ENCODE peak calls at places on chromosomes 1 and 21, in eight cellular contexts. N, D, Y, G, I, Q, P and H are unnamed samples.

GRCh38 chr1:109636201-109636952 is 16.7 kb downstream of the AMPD2 start:
- DNase-seq in N (no peak), D (peak), Y (peak), G (no peak), I (no peak), Q (no peak), P (no peak), H (no peak)

GRCh38 chr21:45151484-45152115 is 77.2 kb downstream of the ADARB1 start:
- DNase-seq in N (no peak), D (no peak), Y (no peak), G (no peak), I (no peak), Q (no peak), P (peak), H (no peak)

GRCh38 chr1:3211996-3212395 is 143.0 kb downstream of the PRDM16 start:
- DNase-seq in N (no peak), D (no peak), Y (no peak), G (no peak), I (no peak), Q (no peak), P (no peak), H (no peak)

GRCh38 chr1:59393211-59394180 is 96.6 kb downstream of the FGGY start:
- DNase-seq in N (peak), D (peak), Y (peak), G (peak), I (peak), Q (peak), P (peak), H (peak)

GRCh38 chr1:1013105-1013921 is at the start of gene ISG15:
- DNase-seq in N (peak), D (peak), Y (peak), G (peak), I (peak), Q (peak), P (peak), H (peak)

GRCh38 chr1:25797939-25798338 is 2.1 kb upstream of the SELENON start:
- DNase-seq in N (peak), D (peak), Y (no peak), G (peak), I (no peak), Q (no peak), P (no peak), H (peak)

GRCh38 chr1:2199042-2199810 is 4.7 kb upstream of the FAAP20 start:
- DNase-seq in N (peak), D (peak), Y (peak), G (peak), I (peak), Q (peak), P (peak), H (peak)

GRCh38 chr1:24384251-24385090 is 29.1 kb downstream of the STPG1 start:
- DNase-seq in N (no peak), D (no peak), Y (peak), G (no peak), I (no peak), Q (no peak), P (peak), H (peak)

GRCh38 chr1:17099941-17100340 is 19.3 kb downstream of the PADI2 start:
- DNase-seq in N (no peak), D (no peak), Y (no peak), G (no peak), I (no peak), Q (no peak), P (no peak), H (no peak)

GRCh38 chr1:44775930-44776748 is 799 bp downstream of the RPS8 start:
- DNase-seq in N (no peak), D (peak), Y (no peak), G (peak), I (no peak), Q (no peak), P (no peak), H (no peak)

GRCh38 chr1:43653339-43653738 is 3.4 kb downstream of the KDM4A start:
- DNase-seq in N (no peak), D (peak), Y (peak), G (no peak), I (no peak), Q (no peak), P (no peak), H (no peak)

GRCh38 chr1:33032126-33032869 is 4.4 kb downstream of the AK2 start:
- DNase-seq in N (no peak), D (no peak), Y (peak), G (no peak), I (no peak), Q (no peak), P (no peak), H (no peak)

GRCh38 chr1:202281316-202282016 is 60.3 kb downstream of the UBE2T start:
- DNase-seq in N (no peak), D (no peak), Y (peak), G (no peak), I (no peak), Q (no peak), P (no peak), H (no peak)

GRCh38 chr1:116288201-116288598 is 84.8 kb upstream of the ATP1A1 start:
- DNase-seq in N (no peak), D (no peak), Y (no peak), G (no peak), I (no peak), Q (no peak), P (no peak), H (no peak)

GRCh38 chr1:32447469-32448185 is 17.2 kb upstream of the ZBTB8B start:
- DNase-seq in N (no peak), D (peak), Y (peak), G (no peak), I (no peak), Q (peak), P (peak), H (no peak)

GRCh38 chr1:238135708-238136107 is 245.0 kb upstream of the ZP4 start:
- DNase-seq in N (no peak), D (no peak), Y (no peak), G (no peak), I (no peak), Q (no peak), P (no peak), H (no peak)

GRCh38 chr1:236211815-236212214 is 69.5 kb downstream of the GPR137B start:
- DNase-seq in N (no peak), D (no peak), Y (no peak), G (no peak), I (no peak), Q (no peak), P (no peak), H (no peak)

GRCh38 chr1:85445906-85446305 is 19.1 kb downstream of the DDAH1 start:
- DNase-seq in N (no peak), D (no peak), Y (peak), G (no peak), I (no peak), Q (no peak), P (no peak), H (no peak)

GRCh38 chr1:201332616-201333335 is 44.7 kb downstream of the TNNT2 start:
- DNase-seq in N (peak), D (no peak), Y (no peak), G (no peak), I (no peak), Q (no peak), P (no peak), H (no peak)

GRCh38 chr1:4023678-4024077 is 123.6 kb upstream of the C1orf174 start:
- DNase-seq in N (no peak), D (no peak), Y (no peak), G (no peak), I (no peak), Q (no peak), P (no peak), H (no peak)

GRCh38 chr21:39314155-39315027 is 959 bp upstream of the BRWD1 start:
- DNase-seq in N (peak), D (peak), Y (peak), G (peak), I (peak), Q (peak), P (no peak), H (peak)

GRCh38 chr1:84726593-84727275 is 36.5 kb upstream of the SSX2IP start:
- DNase-seq in N (no peak), D (no peak), Y (peak), G (no peak), I (no peak), Q (no peak), P (no peak), H (no peak)

GRCh38 chr21:27498025-27498424 is 531.1 kb upstream of the ADAMTS5 start:
- DNase-seq in N (no peak), D (no peak), Y (peak), G (no peak), I (no peak), Q (no peak), P (no peak), H (no peak)

GRCh38 chr1:19635646-19636045 is 8.5 kb upstream of the NBL1 start:
- DNase-seq in N (no peak), D (no peak), Y (peak), G (no peak), I (no peak), Q (no peak), P (no peak), H (no peak)

GRCh38 chr1:150763631-150764223 is 1.9 kb downstream of the CTSS start:
- DNase-seq in N (no peak), D (no peak), Y (peak), G (no peak), I (no peak), Q (no peak), P (no peak), H (no peak)

GRCh38 chr1:225882699-225883615 is 777 bp upstream of the TMEM63A start:
- DNase-seq in N (peak), D (peak), Y (peak), G (peak), I (peak), Q (peak), P (peak), H (peak)

GRCh38 chr21:16180613-16181012 is 450.8 kb downstream of the USP25 start:
- DNase-seq in N (no peak), D (no peak), Y (no peak), G (no peak), I (no peak), Q (no peak), P (no peak), H (no peak)

GRCh38 chr1:198444792-198445191 is 95.7 kb downstream of the ATP6V1G3 start:
- DNase-seq in N (no peak), D (no peak), Y (peak), G (no peak), I (no peak), Q (no peak), P (no peak), H (no peak)

GRCh38 chr1:155884028-155884950 is 24.9 kb downstream of the SYT11 start:
- DNase-seq in N (no peak), D (peak), Y (peak), G (no peak), I (peak), Q (no peak), P (no peak), H (no peak)

GRCh38 chr1:27726173-27726793 is 522 bp downstream of the FAM76A start:
- DNase-seq in N (peak), D (peak), Y (peak), G (peak), I (peak), Q (peak), P (peak), H (peak)
- TF ChIP-seq POLR2A in N (no peak), D (no peak), Y (no peak), G (no peak), I (no peak), Q (no peak), P (no peak), H (no peak)

GRCh38 chr21:29581393-29581792 is 282.7 kb downstream of the BACH1 start:
- DNase-seq in N (no peak), D (no peak), Y (no peak), G (no peak), I (no peak), Q (no peak), P (no peak), H (no peak)
- TF ChIP-seq POLR2A in N (no peak), D (no peak), Y (no peak), G (no peak), I (no peak), Q (no peak), P (no peak), H (no peak)

GRCh38 chr1:227482021-227482299 is 81.4 kb upstream of the ZNF678 start:
- DNase-seq in N (no peak), D (no peak), Y (no peak), G (no peak), I (no peak), Q (no peak), P (no peak), H (no peak)
- TF ChIP-seq POLR2A in N (no peak), D (no peak), Y (no peak), G (no peak), I (no peak), Q (no peak), P (no peak), H (no peak)

DNA sequence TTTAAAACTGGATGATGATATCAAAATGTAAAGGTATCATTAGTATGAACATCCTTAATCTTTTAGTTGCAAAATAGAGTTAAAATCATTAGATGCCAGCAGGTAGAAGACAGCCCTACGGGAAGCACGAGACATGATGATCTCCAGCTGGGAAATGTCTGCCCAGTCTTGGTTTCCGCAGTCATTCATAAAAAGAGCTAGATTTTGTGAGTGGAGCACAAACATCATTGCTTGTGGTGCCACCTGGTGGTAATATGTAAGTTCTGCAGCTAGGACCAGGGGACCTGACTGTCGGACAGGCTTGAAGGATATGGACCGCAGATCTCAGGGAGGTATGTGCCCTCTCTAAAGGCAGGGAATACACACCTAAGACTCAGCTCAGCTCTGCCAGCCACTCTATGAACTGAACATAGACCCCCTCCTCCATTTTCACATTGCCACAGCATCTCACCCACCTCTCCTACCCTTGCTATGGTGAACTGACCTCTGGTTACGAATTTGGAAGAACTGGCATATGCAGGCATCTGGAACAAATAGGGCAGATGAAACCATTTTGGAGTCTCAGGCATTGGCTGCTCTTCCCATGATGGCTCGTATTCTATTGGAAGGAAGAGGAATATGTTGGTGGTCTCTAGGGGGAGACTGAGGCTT is 9.2 kb downstream of the FCMR start:
- DNase-seq in N (peak), D (peak), Y (peak), G (peak), I (peak), Q (peak), P (peak), H (peak)
- TF ChIP-seq POLR2A in N (no peak), D (no peak), Y (peak), G (no peak), I (no peak), Q (no peak), P (no peak), H (no peak)

GRCh38 chr1:244052728-244053312 is 1.7 kb downstream of the ZBTB18 start:
- DNase-seq in N (no peak), D (no peak), Y (no peak), G (no peak), I (no peak), Q (no peak), P (no peak), H (no peak)

GRCh38 chr1:244053831-244054230 is 2.7 kb downstream of the ZBTB18 start:
- DNase-seq in N (no peak), D (no peak), Y (no peak), G (no peak), I (no peak), Q (no peak), P (no peak), H (no peak)

GRCh38 chr1:244054924-244055263 is 3.8 kb downstream of the ZBTB18 start:
- DNase-seq in N (no peak), D (no peak), Y (no peak), G (no peak), I (no peak), Q (no peak), P (no peak), H (no peak)

GRCh38 chr1:244052011-244052727 is 1.1 kb downstream of the ZBTB18 start:
- DNase-seq in N (no peak), D (no peak), Y (peak), G (no peak), I (no peak), Q (no peak), P (no peak), H (no peak)

GRCh38 chr1:244054247-244054923 is 3.3 kb downstream of the ZBTB18 start:
- DNase-seq in N (no peak), D (no peak), Y (no peak), G (no peak), I (no peak), Q (no peak), P (no peak), H (no peak)
- TF ChIP-seq POLR2A in N (no peak), D (no peak), Y (no peak), G (no peak), I (no peak), Q (no peak), P (no peak), H (no peak)

DNA sequence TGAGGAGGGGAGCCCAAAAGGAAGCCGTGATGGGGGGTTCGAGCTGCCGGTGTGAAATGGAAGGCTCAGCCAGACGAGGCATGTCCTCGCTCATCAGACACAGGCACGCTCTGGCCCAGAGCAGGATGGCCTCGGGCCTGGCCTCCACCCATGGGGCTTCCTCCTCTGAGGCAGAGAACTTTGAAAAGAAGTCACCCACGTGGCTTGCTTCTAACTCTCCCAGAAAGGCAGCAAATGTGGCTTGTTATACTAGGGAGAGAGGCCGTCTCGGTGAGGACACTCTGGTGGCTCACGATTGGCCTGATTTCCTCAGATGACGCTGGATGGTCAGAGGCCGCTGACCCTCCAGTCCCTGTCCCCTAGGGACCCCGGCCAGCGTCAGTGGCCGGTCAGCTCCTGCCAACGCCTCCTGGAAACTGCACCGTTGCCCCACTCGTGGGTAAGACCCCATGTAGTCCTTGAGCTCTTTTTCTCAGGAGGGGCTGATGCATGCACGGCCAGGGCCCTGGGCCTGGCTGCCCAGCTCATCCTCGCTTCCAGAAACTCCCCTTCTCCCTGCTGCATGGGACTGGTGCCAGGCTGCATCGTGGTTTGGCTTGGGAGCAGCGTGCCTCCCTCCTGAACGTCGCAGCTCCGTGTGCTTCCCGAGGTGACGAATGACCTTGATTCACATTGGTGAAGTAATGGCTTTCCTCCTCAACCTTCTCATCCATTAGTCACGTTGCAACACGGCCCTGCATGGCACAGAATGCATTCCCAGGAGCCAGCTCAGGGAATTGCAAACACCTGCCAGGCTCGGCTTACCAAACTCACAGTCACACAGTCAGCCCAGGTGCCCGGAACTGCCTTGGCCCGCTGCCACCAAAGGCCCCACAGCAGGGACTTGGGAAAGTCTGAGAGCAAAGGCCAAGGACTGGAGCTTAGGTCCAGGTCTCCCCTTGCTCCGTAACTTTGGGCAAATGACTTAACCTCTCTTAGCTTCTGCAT is 58.8 kb downstream of the TOMM20 start:
- DNase-seq in N (peak), D (peak), Y (peak), G (peak), I (no peak), Q (no peak), P (peak), H (peak)
- TF ChIP-seq POLR2A in N (peak), D (no peak), Y (no peak), G (peak), I (no peak), Q (no peak), P (no peak), H (no peak)

GRCh38 chr1:37537378-37537777 is 16.7 kb downstream of the SNIP1 start:
- DNase-seq in N (no peak), D (peak), Y (peak), G (peak), I (no peak), Q (no peak), P (peak), H (peak)
- TF ChIP-seq POLR2A in N (no peak), D (no peak), Y (no peak), G (no peak), I (no peak), Q (no peak), P (no peak), H (no peak)

GRCh38 chr1:160209656-160210046 is 4.5 kb downstream of the PEA15 start:
- DNase-seq in N (peak), D (peak), Y (no peak), G (peak), I (peak), Q (no peak), P (no peak), H (no peak)

GRCh38 chr1:160207751-160208150 is 2.6 kb downstream of the PEA15 start:
- DNase-seq in N (no peak), D (no peak), Y (no peak), G (no peak), I (no peak), Q (no peak), P (no peak), H (no peak)

GRCh38 chr1:160208179-160209040 is 3.2 kb downstream of the PEA15 start:
- DNase-seq in N (no peak), D (no peak), Y (no peak), G (no peak), I (no peak), Q (no peak), P (no peak), H (no peak)

GRCh38 chr1:160210563-160210962 is 5.4 kb downstream of the PEA15 start:
- DNase-seq in N (no peak), D (no peak), Y (no peak), G (no peak), I (no peak), Q (no peak), P (no peak), H (no peak)

DNA sequence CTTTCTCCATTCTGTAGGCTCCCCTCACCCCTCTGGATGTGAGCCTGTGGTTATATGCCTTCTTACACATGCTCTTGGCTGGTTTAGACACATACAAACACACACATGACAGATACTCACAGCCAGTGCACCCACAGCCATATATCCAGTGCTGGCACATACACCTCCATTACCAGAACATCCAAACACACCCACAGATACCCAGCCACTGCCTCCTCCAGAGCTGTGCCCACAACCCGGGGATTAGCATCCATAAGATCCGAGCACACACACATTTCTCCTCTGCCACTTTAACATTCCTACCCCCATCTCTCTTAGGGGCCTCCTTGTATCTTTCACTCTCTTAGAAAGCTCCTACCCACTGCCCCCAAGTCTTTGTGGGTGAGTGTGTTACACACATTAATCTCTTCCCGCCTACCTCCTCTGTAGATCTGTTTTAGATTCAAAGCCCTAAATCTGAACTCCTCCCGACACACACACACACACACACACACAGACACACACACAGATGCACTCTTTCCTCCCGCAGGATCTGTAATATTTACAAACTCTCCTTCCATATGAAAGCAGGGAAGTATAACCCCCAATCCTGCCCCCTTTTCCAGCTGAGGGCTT is 4.0 kb downstream of the PEA15 start:
- DNase-seq in N (no peak), D (no peak), Y (no peak), G (no peak), I (no peak), Q (no peak), P (no peak), H (no peak)
- TF ChIP-seq POLR2A in N (no peak), D (no peak), Y (no peak), G (no peak), I (no peak), Q (no peak), P (no peak), H (no peak)